ENCODE peak calls at places on chromosomes 4 and X, in seven cellular contexts. P is upper lobe of left lung, A is progenitor cell of endocrine pancreas, U is IMR-90, Z is stomach, M is GM10248, R is RWPE1. L is an unnamed sample.

GRCh38 chr4:33086351-33086900 is 2366.3 kb downstream of the PCDH7 start:
- DNase-seq in P (no peak), A (no peak), U (no peak), Z (no peak), M (no peak), R (no peak), L (no peak)

GRCh38 chr4:1872918-1873269 is 1.7 kb downstream of the NSD2 start:
- DNase-seq in P (no peak), A (no peak), U (peak), Z (no peak), M (peak), R (no peak), L (no peak)

GRCh38 chrX:102765794-102766193 is 45.3 kb downstream of the GPRASP3 start:
- DNase-seq in P (no peak), A (no peak), U (peak), Z (no peak), M (no peak), R (no peak), L (no peak)

GRCh38 chr4:156584100-156584499 is 387.5 kb downstream of the PDGFC start:
- DNase-seq in P (no peak), A (no peak), U (no peak), Z (no peak), M (no peak), R (no peak), L (no peak)

GRCh38 chr4:89837385-89837995 is 529 bp upstream of the SNCA start:
- DNase-seq in P (no peak), A (peak), U (peak), Z (no peak), M (peak), R (peak), L (no peak)

GRCh38 chrX:44431206-44431605 is 87.7 kb upstream of the EFHC2 start:
- DNase-seq in P (no peak), A (no peak), U (peak), Z (no peak), M (no peak), R (peak), L (no peak)

GRCh38 chrX:2828404-2829065 is at the start of gene GYG2:
- DNase-seq in P (peak), A (peak), U (peak), Z (peak), M (no peak), R (no peak), L (peak)

GRCh38 chr4:40573593-40574311 is 55.9 kb downstream of the RBM47 start:
- DNase-seq in P (no peak), A (no peak), U (peak), Z (no peak), M (no peak), R (no peak), L (no peak)

GRCh38 chrX:133495464-133496391 is 80.4 kb upstream of the GPC4 start:
- DNase-seq in P (no peak), A (no peak), U (peak), Z (peak), M (no peak), R (no peak), L (no peak)

GRCh38 chr4:153788419-153789276 is at the start of gene SFRP2:
- DNase-seq in P (peak), A (no peak), U (no peak), Z (no peak), M (no peak), R (no peak), L (no peak)

GRCh38 chrX:41337140-41337539 is 3.2 kb downstream of the DDX3X start:
- DNase-seq in P (no peak), A (no peak), U (peak), Z (no peak), M (no peak), R (no peak), L (no peak)

GRCh38 chr4:82528868-82529267 is 32.9 kb downstream of the TMEM150C start:
- DNase-seq in P (no peak), A (no peak), U (no peak), Z (no peak), M (no peak), R (no peak), L (no peak)

GRCh38 chr4:78432896-78433295 is 118.7 kb upstream of the ANXA3 start:
- DNase-seq in P (no peak), A (no peak), U (peak), Z (no peak), M (no peak), R (no peak), L (no peak)

GRCh38 chrX:50067435-50068292 is 133.1 kb downstream of the AKAP4 start:
- DNase-seq in P (no peak), A (peak), U (peak), Z (no peak), M (no peak), R (no peak), L (no peak)

GRCh38 chr4:176437756-176438155 is 118.0 kb downstream of the SPCS3 start:
- DNase-seq in P (no peak), A (no peak), U (peak), Z (no peak), M (no peak), R (no peak), L (no peak)

GRCh38 chrX:81237516-81237915 is 35.6 kb downstream of the SH3BGRL start:
- DNase-seq in P (no peak), A (no peak), U (no peak), Z (no peak), M (no peak), R (no peak), L (no peak)

GRCh38 chr4:103375278-103375677 is 177.1 kb upstream of the CENPE start:
- DNase-seq in P (no peak), A (no peak), U (peak), Z (no peak), M (no peak), R (peak), L (no peak)

GRCh38 chr4:175614880-175615279 is 197.2 kb downstream of the GPM6A start:
- DNase-seq in P (no peak), A (no peak), U (no peak), Z (peak), M (no peak), R (no peak), L (no peak)

GRCh38 chr4:173046818-173047217 is 121.8 kb upstream of the GALNT7 start:
- DNase-seq in P (no peak), A (no peak), U (peak), Z (no peak), M (no peak), R (no peak), L (no peak)

GRCh38 chr4:165767671-165768070 is 105.4 kb upstream of the TLL1 start:
- DNase-seq in P (no peak), A (no peak), U (no peak), Z (no peak), M (no peak), R (no peak), L (no peak)

GRCh38 chr4:62402088-62402806 is 1202.1 kb downstream of the ADGRL3 start:
- DNase-seq in P (no peak), A (no peak), U (no peak), Z (no peak), M (no peak), R (no peak), L (no peak)

GRCh38 chr4:78784255-78784654 is 8.1 kb downstream of the BMP2K start:
- DNase-seq in P (no peak), A (no peak), U (peak), Z (no peak), M (no peak), R (no peak), L (no peak)

GRCh38 chrX:84893897-84894296 is 109.8 kb upstream of the APOOL start:
- DNase-seq in P (no peak), A (no peak), U (no peak), Z (no peak), M (no peak), R (no peak), L (no peak)

GRCh38 chr4:176988226-176988625 is 195.5 kb upstream of the VEGFC start:
- DNase-seq in P (no peak), A (no peak), U (peak), Z (no peak), M (no peak), R (peak), L (no peak)

GRCh38 chr4:68109891-68110290 is 19.8 kb downstream of the TMPRSS11F start:
- DNase-seq in P (no peak), A (no peak), U (no peak), Z (no peak), M (no peak), R (no peak), L (no peak)

GRCh38 chr4:1842993-1843448 is 12.9 kb downstream of the LETM1 start:
- DNase-seq in P (peak), A (no peak), U (peak), Z (no peak), M (no peak), R (no peak), L (no peak)

GRCh38 chrX:131741103-131741581 is 197.3 kb downstream of the OR13H1 start:
- DNase-seq in P (no peak), A (no peak), U (peak), Z (peak), M (no peak), R (no peak), L (no peak)
- TF ChIP-seq CTCF in P (no peak), A (no peak), U (peak), Z (peak), M (no peak), R (no peak), L (no peak)

GRCh38 chr4:25174674-25175073 is 14.4 kb upstream of the SEPSECS start:
- DNase-seq in P (no peak), A (no peak), U (peak), Z (no peak), M (no peak), R (peak), L (no peak)

GRCh38 chr4:25171451-25171850 is 11.2 kb upstream of the SEPSECS start:
- DNase-seq in P (no peak), A (no peak), U (no peak), Z (no peak), M (no peak), R (no peak), L (no peak)

GRCh38 chr4:25177147-25177546 is 16.9 kb upstream of the SEPSECS start:
- DNase-seq in P (no peak), A (no peak), U (no peak), Z (no peak), M (no peak), R (no peak), L (no peak)

GRCh38 chr4:25169446-25169845 is 9.2 kb upstream of the SEPSECS start:
- DNase-seq in P (no peak), A (no peak), U (no peak), Z (no peak), M (no peak), R (peak), L (no peak)

DNA sequence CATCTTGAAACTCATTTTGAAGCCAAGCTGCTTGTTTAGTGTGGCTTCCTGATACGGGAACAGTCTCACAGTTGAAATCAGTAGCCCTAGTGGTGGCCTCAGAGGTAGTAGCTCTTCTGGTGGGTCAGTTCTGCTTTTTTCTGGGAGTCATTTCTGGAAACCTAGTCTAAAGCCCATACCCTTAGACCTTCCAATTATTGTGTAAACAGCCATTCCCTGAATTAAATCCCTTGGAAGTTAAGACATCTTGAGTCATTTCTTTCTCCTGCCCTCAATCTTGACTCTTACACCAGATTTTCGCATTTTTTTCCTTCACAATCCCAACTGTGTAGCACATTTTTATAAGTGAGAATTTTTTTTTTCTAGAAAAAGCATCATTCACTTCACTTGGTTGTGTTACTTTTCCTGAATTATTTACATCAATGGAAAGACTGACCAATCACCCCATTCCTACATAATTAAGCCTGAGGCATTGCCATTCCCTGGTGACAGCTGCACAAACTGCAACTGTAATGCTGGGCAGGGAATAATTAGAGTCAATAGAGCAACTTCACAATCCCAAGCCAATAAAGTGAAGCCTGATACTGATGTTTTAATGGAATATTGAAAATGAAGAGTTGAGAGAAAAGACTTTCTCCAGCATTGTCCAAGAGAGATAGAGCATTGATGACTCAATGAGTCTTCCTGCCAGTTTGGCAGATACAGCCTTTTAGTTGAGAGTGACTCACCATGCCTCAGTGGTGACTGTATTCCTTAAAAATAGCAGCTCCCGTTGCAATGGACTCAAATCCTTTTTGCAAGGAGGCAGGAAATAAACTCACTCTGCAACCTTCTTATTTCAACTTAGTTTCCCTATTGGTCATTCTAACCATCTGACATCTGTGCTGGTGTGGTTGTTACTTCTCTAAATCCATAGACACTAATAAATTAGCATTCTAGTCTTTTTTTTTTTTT is 13.0 kb upstream of the SEPSECS start:
- DNase-seq in P (no peak), A (no peak), U (peak), Z (no peak), M (peak), R (peak), L (no peak)
- TF ChIP-seq CTCF in P (no peak), A (no peak), U (no peak), Z (no peak), M (no peak), R (no peak), L (no peak)

DNA sequence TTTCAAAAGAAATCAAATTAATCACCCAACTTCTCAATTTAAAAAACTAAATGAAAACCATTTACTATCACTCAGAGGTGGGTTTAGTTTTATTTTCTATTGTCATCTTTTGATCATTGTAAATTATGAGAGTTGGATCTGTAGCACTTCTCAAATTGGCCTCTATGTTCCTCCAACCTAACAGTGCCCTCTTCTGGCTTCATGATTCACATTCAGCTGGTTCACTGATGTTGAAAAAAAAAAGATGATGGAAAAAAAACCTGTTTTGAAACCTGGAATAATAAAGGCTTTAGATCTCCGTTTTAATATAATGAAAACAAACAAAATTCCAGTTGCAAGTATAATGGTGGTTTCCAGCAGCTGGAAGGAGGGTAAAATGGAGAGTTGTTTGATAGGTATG is 2.4 kb upstream of the NBDY start:
- DNase-seq in P (no peak), A (no peak), U (peak), Z (no peak), M (peak), R (no peak), L (no peak)
- TF ChIP-seq CTCF in P (peak), A (peak), U (peak), Z (peak), M (peak), R (peak), L (peak)

GRCh38 chr4:71229477-71230257 is 109.2 kb upstream of the SLC4A4 start:
- DNase-seq in P (no peak), A (no peak), U (peak), Z (peak), M (peak), R (peak), L (no peak)
- TF ChIP-seq CTCF in P (peak), A (peak), U (peak), Z (peak), M (peak), R (peak), L (peak)

DNA sequence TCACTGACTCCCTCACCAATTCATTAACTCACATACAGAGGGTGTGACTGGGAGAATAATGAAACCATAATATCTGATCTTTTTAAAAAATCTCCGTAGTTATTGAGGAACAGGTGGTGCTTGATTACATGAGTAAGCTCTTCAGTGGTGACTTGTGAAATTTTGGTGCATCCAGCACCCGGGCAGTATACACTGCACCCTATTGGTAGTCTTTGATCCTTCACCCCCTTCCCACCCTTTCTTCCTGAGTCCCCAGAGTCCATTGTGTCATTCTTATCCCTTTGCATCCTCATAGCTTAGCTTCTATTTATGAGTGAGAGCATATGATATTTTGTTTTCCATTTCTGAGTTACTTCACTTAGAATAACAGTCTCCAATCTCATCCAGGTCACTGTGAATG is 1143.8 kb downstream of the PCDH19 start:
- DNase-seq in P (no peak), A (no peak), U (no peak), Z (no peak), M (no peak), R (no peak), L (no peak)
- TF ChIP-seq CTCF in P (no peak), A (no peak), U (no peak), Z (no peak), M (no peak), R (no peak), L (no peak)

GRCh38 chr4:149923736-149924135 is 108.1 kb upstream of the IQCM start:
- DNase-seq in P (no peak), A (no peak), U (no peak), Z (no peak), M (no peak), R (no peak), L (no peak)
- TF ChIP-seq CTCF in P (no peak), A (no peak), U (no peak), Z (no peak), M (no peak), R (no peak), L (no peak)

GRCh38 chrX:46386511-46386910 is 158.7 kb downstream of the ZNF674 start:
- DNase-seq in P (no peak), A (no peak), U (no peak), Z (no peak), M (no peak), R (no peak), L (no peak)
- TF ChIP-seq CTCF in P (no peak), A (peak), U (peak), Z (no peak), M (no peak), R (no peak), L (no peak)

L was measured in mesothelial cell of epicardium.